ENCODE peak calls at places on chromosomes 6 and 20, in seven cellular contexts. M is kidney tubule cell; B is fibroblast of the aortic adventitia; W is coronary artery; J is NCI-H1105; Q is stimulated activated CD8-positive, alpha-beta memory T cell treated with anti-CD3 and anti-CD28 coated beads, Interleukin-2, amount 100 ng/mL, for 48 hours; K is spleen. O is an unnamed sample.

GRCh38 chr6:37314803-37315515 is 38.8 kb upstream of the RNF8 start:
- DNase-seq in Q (peak), J (peak), K (no peak), B (peak), M (peak), W (no peak), O (no peak)

GRCh38 chr20:3068986-3069900 is 2.2 kb upstream of the OXT start:
- DNase-seq in K (peak), W (no peak), Q (no peak), B (no peak), M (peak), J (peak), O (no peak)

GRCh38 chr6:125155344-125155743 is 1.8 kb downstream of the TPD52L1 start:
- DNase-seq in B (no peak), M (no peak), J (no peak), K (no peak), Q (no peak), W (no peak), O (no peak)

GRCh38 chr6:153392156-153392555 is 261.1 kb upstream of the RGS17 start:
- DNase-seq in Q (no peak), K (no peak), J (no peak), B (no peak), M (peak), W (no peak), O (no peak)

GRCh38 chr6:6328451-6328850 is 8.0 kb upstream of the F13A1 start:
- DNase-seq in K (no peak), J (no peak), Q (no peak), W (no peak), M (no peak), B (no peak), O (no peak)

GRCh38 chr6:139367810-139368321 is 6.6 kb downstream of the CITED2 start:
- DNase-seq in M (peak), J (no peak), B (peak), K (no peak), W (no peak), Q (no peak), O (no peak)

GRCh38 chr6:170075659-170076223 is 215.1 kb downstream of the DLL1 start:
- DNase-seq in J (peak), K (peak), W (peak), M (no peak), B (no peak), Q (no peak), O (no peak)

GRCh38 chr20:45934046-45934586 is 367 bp upstream of the PCIF1 start:
- DNase-seq in Q (no peak), W (peak), M (peak), B (peak), K (peak), J (peak), O (no peak)

GRCh38 chr6:142570221-142570671 is 268.4 kb downstream of the ADGRG6 start:
- DNase-seq in B (peak), K (no peak), W (no peak), M (peak), J (no peak), Q (no peak), O (no peak)

GRCh38 chr20:18224968-18225568 is 63.3 kb upstream of the ZNF133 start:
- DNase-seq in B (peak), Q (no peak), M (peak), K (no peak), J (no peak), W (no peak), O (no peak)

GRCh38 chr6:16168858-16169257 is 40.0 kb downstream of the MYLIP start:
- DNase-seq in J (peak), B (peak), K (no peak), Q (no peak), M (peak), W (no peak), O (no peak)

GRCh38 chr6:33205172-33206026 is 944 bp downstream of the HSD17B8 start:
- DNase-seq in J (no peak), W (no peak), M (peak), Q (peak), B (no peak), K (peak), O (no peak)

GRCh38 chr6:98695076-98695816 is 139.1 kb upstream of the POU3F2 start:
- DNase-seq in J (no peak), Q (no peak), B (no peak), W (no peak), M (no peak), K (no peak), O (no peak)

GRCh38 chr6:101454106-101454676 is 60.7 kb downstream of the GRIK2 start:
- DNase-seq in B (no peak), M (no peak), Q (no peak), K (no peak), W (no peak), J (no peak), O (no peak)

GRCh38 chr6:63799313-63799712 is 163.7 kb downstream of the PHF3 start:
- DNase-seq in Q (no peak), B (no peak), M (no peak), K (no peak), J (no peak), W (no peak), O (no peak)

GRCh38 chr20:51710503-51710902 is 57.7 kb downstream of the ATP9A start:
- DNase-seq in W (no peak), J (no peak), M (no peak), B (no peak), K (no peak), Q (no peak), O (no peak)

GRCh38 chr6:27871919-27872633 is 40.1 kb downstream of the OR2B2 start:
- DNase-seq in J (peak), Q (peak), B (peak), W (no peak), K (peak), M (peak), O (peak)

GRCh38 chr20:32089637-32090330 is 19.7 kb upstream of the TM9SF4 start:
- DNase-seq in W (no peak), Q (no peak), K (no peak), B (no peak), M (no peak), J (no peak), O (no peak)

GRCh38 chr20:2301164-2301622 is 5.4 kb downstream of the TGM3 start:
- DNase-seq in J (no peak), K (peak), B (no peak), Q (no peak), W (no peak), M (peak), O (no peak)

GRCh38 chr6:43791752-43792422 is 21.9 kb downstream of the VEGFA start:
- DNase-seq in M (no peak), B (no peak), Q (no peak), W (no peak), J (no peak), K (peak), O (no peak)

GRCh38 chr6:106790146-106790770 is 160.9 kb downstream of the QRSL1 start:
- DNase-seq in K (no peak), W (no peak), B (peak), M (peak), Q (no peak), J (no peak), O (no peak)

GRCh38 chr6:25414755-25415154 is 135.6 kb downstream of the CARMIL1 start:
- DNase-seq in K (no peak), M (no peak), W (no peak), Q (no peak), B (no peak), J (no peak), O (no peak)

GRCh38 chr6:5956939-5957338 is 49.8 kb downstream of the NRN1 start:
- DNase-seq in J (no peak), K (no peak), Q (no peak), W (no peak), B (no peak), M (no peak), O (no peak)

GRCh38 chr6:155418017-155418749 is 37.5 kb downstream of the NOX3 start:
- DNase-seq in W (no peak), M (peak), J (peak), B (peak), Q (peak), K (no peak), O (no peak)

GRCh38 chr20:1374246-1374645 is 18.6 kb downstream of the FKBP1A start:
- DNase-seq in W (no peak), K (no peak), M (no peak), Q (no peak), J (no peak), B (peak), O (no peak)

GRCh38 chr6:169536446-169537170 is 165.2 kb downstream of the WDR27 start:
- DNase-seq in B (peak), Q (no peak), K (no peak), W (no peak), M (peak), J (no peak), O (no peak)

GRCh38 chr6:28985396-28986164 is 19.5 kb downstream of the ZNF311 start:
- DNase-seq in J (peak), B (peak), W (peak), Q (no peak), M (peak), K (peak), O (peak)

GRCh38 chr6:159023893-159024292 is 20.9 kb downstream of the TAGAP start:
- DNase-seq in B (no peak), W (no peak), Q (no peak), J (no peak), K (no peak), M (no peak), O (no peak)

GRCh38 chr6:1686117-1687098 is 76.7 kb downstream of the FOXC1 start:
- DNase-seq in Q (no peak), M (peak), K (no peak), W (no peak), B (peak), J (peak), O (no peak)